ENCODE peak calls at places on chromosomes 3 and 15, in seven cellular contexts. C, J, U, N, W, A and B are unnamed samples.

GRCh38 chr15:55796321-55796965 is 53.5 kb upstream of the PRTG start:
- DNase-seq in C (no peak), U (no peak), W (no peak), N (no peak), A (no peak), J (no peak), B (no peak)

GRCh38 chr3:48661501-48662139 is 1.1 kb downstream of the CELSR3 start:
- DNase-seq in A (peak), C (peak), W (peak), N (no peak), U (peak), J (peak), B (peak)

GRCh38 chr15:95300958-95301357 is 1029.5 kb upstream of the NR2F2 start:
- DNase-seq in A (no peak), W (no peak), N (no peak), U (no peak), J (no peak), C (no peak), B (no peak)

GRCh38 chr3:51389423-51390183 is 1.5 kb upstream of the RBM15B start:
- DNase-seq in J (peak), C (peak), A (peak), U (peak), W (peak), N (no peak), B (no peak)

GRCh38 chr3:12840591-12841084 is 727 bp downstream of the RPL32 start:
- DNase-seq in W (no peak), U (no peak), J (no peak), N (no peak), C (no peak), A (no peak), B (no peak)

GRCh38 chr3:190172751-190173150 is 52.1 kb upstream of the P3H2 start:
- DNase-seq in U (no peak), J (no peak), W (no peak), C (no peak), A (no peak), N (no peak), B (no peak)

GRCh38 chr3:52176951-52177700 is 20.8 kb upstream of the ALAS1 start:
- DNase-seq in A (no peak), W (no peak), J (no peak), N (no peak), C (no peak), U (no peak), B (no peak)

GRCh38 chr3:188052229-188052965 is 101.6 kb upstream of the LPP start:
- DNase-seq in A (peak), J (no peak), C (peak), U (no peak), W (no peak), N (no peak), B (peak)

GRCh38 chr15:34993877-34994276 is 5.8 kb upstream of the ZNF770 start:
- DNase-seq in C (no peak), W (peak), A (no peak), J (no peak), U (no peak), N (no peak), B (no peak)

GRCh38 chr3:157534725-157535161 is 31.5 kb upstream of the VEPH1 start:
- DNase-seq in C (no peak), W (no peak), U (no peak), A (no peak), J (peak), N (no peak), B (no peak)

GRCh38 chr15:62306851-62307504 is 141.9 kb upstream of the C2CD4B start:
- DNase-seq in W (peak), A (peak), C (peak), U (no peak), J (peak), N (peak), B (peak)

GRCh38 chr3:37737134-37737533 is 124.5 kb upstream of the CTDSPL start:
- DNase-seq in A (no peak), J (no peak), W (no peak), C (no peak), U (no peak), N (no peak), B (no peak)

GRCh38 chr3:8658326-8659212 is 14.0 kb upstream of the SSUH2 start:
- DNase-seq in C (peak), N (no peak), A (peak), J (no peak), W (peak), U (no peak), B (peak)

GRCh38 chr3:114212646-114213045 is 24.7 kb downstream of the ZNF80 start:
- DNase-seq in C (no peak), W (no peak), N (no peak), J (no peak), U (no peak), A (no peak), B (no peak)

GRCh38 chr3:33277193-33277882 is at the start of gene FBXL2:
- DNase-seq in U (no peak), C (peak), A (peak), J (peak), W (peak), N (no peak), B (peak)

GRCh38 chr3:87997298-87997697 is 61.5 kb downstream of the CGGBP1 start:
- DNase-seq in A (no peak), U (no peak), C (no peak), W (no peak), J (no peak), N (no peak), B (no peak)

GRCh38 chr3:70771426-70772147 is 459.1 kb upstream of the MDFIC2 start:
- DNase-seq in A (no peak), U (no peak), J (no peak), C (no peak), N (no peak), W (no peak), B (no peak)

GRCh38 chr3:181007262-181007661 is 17.7 kb upstream of the DNAJC19 start:
- DNase-seq in N (no peak), U (no peak), J (no peak), C (no peak), A (no peak), W (no peak), B (no peak)

GRCh38 chr15:93130111-93130510 is 41.1 kb upstream of the RGMA start:
- DNase-seq in N (no peak), J (no peak), U (no peak), A (no peak), C (no peak), W (no peak), B (no peak)

GRCh38 chr3:168251371-168251770 is 155.6 kb upstream of the GOLIM4 start:
- DNase-seq in C (no peak), A (no peak), U (no peak), J (no peak), N (no peak), W (peak), B (no peak)

GRCh38 chr3:55267206-55267930 is 219.7 kb downstream of the WNT5A start:
- DNase-seq in J (no peak), W (no peak), C (no peak), U (no peak), A (no peak), N (peak), B (no peak)

GRCh38 chr3:136044980-136045745 is 79.6 kb downstream of the PPP2R3A start:
- DNase-seq in W (no peak), N (no peak), J (no peak), U (no peak), A (no peak), C (no peak), B (no peak)

GRCh38 chr3:155031191-155031590 is 48.9 kb upstream of the MME start:
- DNase-seq in N (peak), W (no peak), C (no peak), J (no peak), U (no peak), A (no peak), B (no peak)

GRCh38 chr15:67013696-67014095 is 51.7 kb upstream of the SMAD3 start:
- DNase-seq in J (no peak), N (no peak), C (no peak), U (no peak), A (no peak), W (no peak), B (no peak)

GRCh38 chr3:58422756-58423324 is 10.8 kb downstream of the PDHB start:
- DNase-seq in W (no peak), J (no peak), U (no peak), C (no peak), N (no peak), A (no peak), B (no peak)

GRCh38 chr3:194206375-194206774 is 70.4 kb downstream of the HES1 start:
- DNase-seq in N (no peak), J (no peak), U (no peak), C (peak), W (no peak), A (peak), B (peak)

GRCh38 chr3:24375947-24376384 is 118.7 kb downstream of the THRB start:
- DNase-seq in U (no peak), C (no peak), W (no peak), A (no peak), J (peak), N (no peak), B (peak)

GRCh38 chr3:24387000-24387399 is 107.7 kb downstream of the THRB start:
- DNase-seq in J (no peak), C (no peak), W (no peak), N (no peak), A (no peak), U (no peak), B (no peak)

GRCh38 chr3:128872282-128872681 is 7.1 kb upstream of the ACAD9 start:
- DNase-seq in J (no peak), U (no peak), C (no peak), N (no peak), A (no peak), W (no peak), B (no peak)

GRCh38 chr15:70318996-70319465 is 221.3 kb upstream of the TLE3 start:
- DNase-seq in A (no peak), W (no peak), C (no peak), J (no peak), N (peak), U (no peak), B (peak)

GRCh38 chr15:84798436-84798946 is 18.7 kb upstream of the ALPK3 start:
- DNase-seq in W (no peak), U (no peak), J (no peak), N (no peak), A (no peak), C (no peak), B (no peak)

GRCh38 chr3:45976191-45977091 is 19.2 kb downstream of the FYCO1 start:
- DNase-seq in N (no peak), A (no peak), J (no peak), C (no peak), U (peak), W (no peak), B (no peak)

GRCh38 chr15:84961114-84961452 is 20.6 kb upstream of the PDE8A start:
- DNase-seq in U (no peak), N (no peak), C (no peak), W (no peak), A (no peak), J (peak), B (no peak)

GRCh38 chr3:31197941-31198340 is 303.5 kb upstream of the GADL1 start:
- DNase-seq in C (no peak), W (no peak), U (no peak), J (no peak), N (no peak), A (no peak), B (no peak)

GRCh38 chr15:101410612-101411011 is 78.9 kb downstream of the PCSK6 start:
- DNase-seq in U (no peak), C (no peak), W (no peak), N (no peak), J (no peak), A (no peak), B (no peak)

GRCh38 chr15:72342385-72342784 is 22.4 kb upstream of the CELF6 start:
- DNase-seq in N (no peak), U (peak), A (no peak), J (peak), C (peak), W (no peak), B (no peak)

GRCh38 chr3:58093573-58094195 is 85.5 kb downstream of the FLNB start:
- DNase-seq in J (peak), C (no peak), W (no peak), N (no peak), A (no peak), U (no peak), B (no peak)

GRCh38 chr15:30928076-30928475 is 24.4 kb downstream of the FAN1 start:
- DNase-seq in J (no peak), A (no peak), N (no peak), W (no peak), U (no peak), C (no peak), B (no peak)